ENCODE peak calls at places on chromosomes 7 and 10, in eight cellular contexts. P, N, Y, B, X, J, E and M are unnamed samples.

GRCh38 chr10:92405006-92405924 is 114.3 kb downstream of the MARCHF5 start:
- DNase-seq in P (no peak), N (no peak), Y (no peak), B (no peak), X (no peak), J (no peak), E (no peak), M (no peak)

GRCh38 chr7:23462846-23463245 is 7.4 kb downstream of the IGF2BP3 start:
- DNase-seq in P (peak), N (peak), Y (peak), B (no peak), X (peak), J (peak), E (peak), M (peak)

GRCh38 chr10:117537436-117537903 is 5.1 kb upstream of the EMX2 start:
- DNase-seq in P (no peak), N (peak), Y (peak), B (no peak), X (no peak), J (peak), E (peak), M (no peak)

GRCh38 chr10:132653721-132654120 is 116.1 kb downstream of the INPP5A start:
- DNase-seq in P (no peak), N (no peak), Y (no peak), B (no peak), X (no peak), J (no peak), E (no peak), M (no peak)

GRCh38 chr10:33031815-33032320 is 73.8 kb upstream of the ITGB1 start:
- DNase-seq in P (no peak), N (no peak), Y (no peak), B (no peak), X (no peak), J (no peak), E (no peak), M (no peak)

GRCh38 chr10:24872049-24872789 is 80.2 kb downstream of the PRTFDC1 start:
- DNase-seq in P (no peak), N (no peak), Y (no peak), B (no peak), X (no peak), J (no peak), E (no peak), M (no peak)

GRCh38 chr10:62492012-62492869 is 118.1 kb downstream of the ZNF365 start:
- DNase-seq in P (peak), N (peak), Y (peak), B (no peak), X (no peak), J (peak), E (no peak), M (peak)

GRCh38 chr7:80882213-80882801 is 36.5 kb downstream of the SEMA3C start:
- DNase-seq in P (no peak), N (no peak), Y (no peak), B (no peak), X (no peak), J (no peak), E (no peak), M (no peak)

GRCh38 chr7:47988496-47989386 is 9.3 kb upstream of the HUS1 start:
- DNase-seq in P (no peak), N (peak), Y (peak), B (no peak), X (peak), J (peak), E (no peak), M (no peak)

GRCh38 chr7:43078794-43079193 is 33.7 kb upstream of the HECW1 start:
- DNase-seq in P (no peak), N (no peak), Y (no peak), B (no peak), X (no peak), J (no peak), E (no peak), M (no peak)

GRCh38 chr7:1136841-1137516 is 23.0 kb downstream of the ZFAND2A start:
- DNase-seq in P (no peak), N (no peak), Y (peak), B (no peak), X (no peak), J (no peak), E (no peak), M (no peak)

GRCh38 chr10:47360419-47361040 is 12.4 kb downstream of the RBP3 start:
- DNase-seq in P (no peak), N (no peak), Y (no peak), B (no peak), X (no peak), J (peak), E (no peak), M (no peak)

GRCh38 chr10:69681436-69681835 is 51.4 kb downstream of the FAM241B start:
- DNase-seq in P (no peak), N (no peak), Y (no peak), B (no peak), X (no peak), J (no peak), E (no peak), M (no peak)

GRCh38 chr7:128322040-128322643 is 21.6 kb downstream of the RBM28 start:
- DNase-seq in P (peak), N (no peak), Y (peak), B (no peak), X (no peak), J (peak), E (peak), M (peak)

GRCh38 chr10:59945590-59945989 is 39.2 kb upstream of the CCDC6 start:
- DNase-seq in P (no peak), N (no peak), Y (no peak), B (no peak), X (no peak), J (peak), E (no peak), M (no peak)

GRCh38 chr7:40475681-40475982 is 340.8 kb downstream of the SUGCT start:
- DNase-seq in P (no peak), N (no peak), Y (no peak), B (no peak), X (no peak), J (no peak), E (no peak), M (no peak)

GRCh38 chr10:78919111-78919966 is 149.4 kb upstream of the ZMIZ1 start:
- DNase-seq in P (no peak), N (no peak), Y (no peak), B (no peak), X (no peak), J (no peak), E (no peak), M (no peak)

GRCh38 chr10:88952647-88953111 is at the start of gene ACTA2:
- DNase-seq in P (no peak), N (no peak), Y (no peak), B (no peak), X (no peak), J (no peak), E (peak), M (peak)

GRCh38 chr7:45573636-45574470 is at the start of gene ADCY1:
- DNase-seq in P (no peak), N (peak), Y (no peak), B (no peak), X (peak), J (no peak), E (no peak), M (no peak)

GRCh38 chr7:158067931-158068482 is 519.6 kb downstream of the PTPRN2 start:
- DNase-seq in P (no peak), N (no peak), Y (no peak), B (no peak), X (no peak), J (no peak), E (no peak), M (no peak)

GRCh38 chr10:96719850-96720421 is 378 bp downstream of the PIK3AP1 start:
- DNase-seq in P (peak), N (peak), Y (peak), B (peak), X (peak), J (no peak), E (no peak), M (no peak)

GRCh38 chr10:70923696-70924095 is 35.3 kb upstream of the PCBD1 start:
- DNase-seq in P (no peak), N (no peak), Y (no peak), B (no peak), X (no peak), J (no peak), E (no peak), M (no peak)

GRCh38 chr10:72275351-72276012 is 1.8 kb downstream of the DDIT4 start:
- DNase-seq in P (peak), N (no peak), Y (no peak), B (peak), X (peak), J (no peak), E (no peak), M (no peak)